ENCODE peak calls at places on chromosomes 4 and X, in eight cellular contexts. N is hepatocyte, Y is fibroblast of mammary gland, C is GM12865, H is IMR-90, A is brain microvascular endothelial cell, F is mucosa of descending colon, L is fibroblast of the aortic adventitia. B is an unnamed sample.

GRCh38 chr4:27278615-27279014 is 418.0 kb downstream of the STIM2 start:
- DNase-seq in N (peak; percentile 68), Y (peak; percentile 46), C (peak; percentile 2), H (peak; percentile 7), A (peak; percentile 1), F (no peak), L (peak; percentile 62), B (peak; percentile 10)

GRCh38 chr4:150078041-150078995 is at the start of gene DCLK2:
- DNase-seq in N (peak; percentile 79), Y (peak; percentile 84), C (no peak), H (peak; percentile 87), A (peak; percentile 79), F (peak; percentile 79), L (peak; percentile 92), B (peak; percentile 62)

GRCh38 chr4:56752985-56753384 is 68.5 kb downstream of the SPINK2 start:
- DNase-seq in N (peak; percentile 65), Y (no peak), C (no peak), H (no peak), A (no peak), F (peak; percentile 59), L (no peak), B (no peak)

GRCh38 chrX:107880054-107880610 is 54.5 kb downstream of the MID2 start:
- DNase-seq in N (no peak), Y (peak; percentile 4), C (no peak), H (no peak), A (no peak), F (no peak), L (no peak), B (no peak)

GRCh38 chrX:134186362-134187121 is 50.4 kb upstream of the CCDC160 start:
- DNase-seq in N (no peak), Y (no peak), C (peak; percentile 18), H (no peak), A (no peak), F (no peak), L (no peak), B (no peak)

GRCh38 chrX:51098046-51098445 is 187.5 kb downstream of the BMP15 start:
- DNase-seq in N (no peak), Y (no peak), C (no peak), H (no peak), A (no peak), F (no peak), L (no peak), B (no peak)

GRCh38 chr4:86452323-86452995 is 92.6 kb upstream of the MAPK10 start:
- DNase-seq in N (no peak), Y (peak; percentile 46), C (no peak), H (peak; percentile 38), A (peak; percentile 40), F (no peak), L (peak; percentile 77), B (no peak)

GRCh38 chr4:179624768-179625181 is 2182.5 kb upstream of the AGA start:
- DNase-seq in N (peak; percentile 12), Y (peak; percentile 32), C (peak; percentile 37), H (peak; percentile 89), A (peak; percentile 89), F (no peak), L (no peak), B (no peak)

GRCh38 chrX:41259516-41259915 is 74.4 kb upstream of the DDX3X start:
- DNase-seq in N (no peak), Y (peak; percentile 47), C (no peak), H (peak; percentile 28), A (no peak), F (no peak), L (no peak), B (no peak)

GRCh38 chr4:56799824-56800756 is 21.4 kb downstream of the SPINK2 start:
- DNase-seq in N (peak; percentile 92), Y (peak; percentile 88), C (peak; percentile 92), H (peak; percentile 86), A (peak; percentile 87), F (peak; percentile 91), L (peak; percentile 87), B (peak; percentile 39)

GRCh38 chrX:153816821-153817220 is 13.5 kb downstream of the PDZD4 start:
- DNase-seq in N (no peak), Y (no peak), C (no peak), H (no peak), A (no peak), F (no peak), L (no peak), B (no peak)

GRCh38 chr4:184317234-184317918 is 99.7 kb upstream of the ENPP6 start:
- DNase-seq in N (no peak), Y (no peak), C (no peak), H (peak; percentile 16), A (no peak), F (no peak), L (no peak), B (no peak)

GRCh38 chr4:65437102-65437501 is 233.2 kb downstream of the EPHA5 start:
- DNase-seq in N (peak; percentile 20), Y (no peak), C (no peak), H (no peak), A (no peak), F (no peak), L (peak; percentile 78), B (no peak)

GRCh38 chr4:107478327-107478946 is 241.6 kb downstream of the PAPSS1 start:
- DNase-seq in N (no peak), Y (no peak), C (no peak), H (no peak), A (no peak), F (no peak), L (no peak), B (no peak)

GRCh38 chr4:126445596-126445995 is 1130.8 kb downstream of the FAT4 start:
- DNase-seq in N (no peak), Y (no peak), C (no peak), H (peak; percentile 46), A (no peak), F (no peak), L (no peak), B (no peak)

GRCh38 chrX:10482708-10483107 is 137.7 kb downstream of the MID1 start:
- DNase-seq in N (no peak), Y (no peak), C (no peak), H (no peak), A (no peak), F (no peak), L (no peak), B (no peak)

GRCh38 chr4:128186623-128187022 is 101.0 kb downstream of the PGRMC2 start:
- DNase-seq in N (no peak), Y (no peak), C (no peak), H (no peak), A (no peak), F (no peak), L (no peak), B (no peak)

GRCh38 chr4:115927382-115927781 is 814.0 kb upstream of the NDST4 start:
- DNase-seq in N (no peak), Y (no peak), C (no peak), H (no peak), A (no peak), F (no peak), L (no peak), B (no peak)

GRCh38 chr4:71558248-71558647 is 219.4 kb downstream of the SLC4A4 start:
- DNase-seq in N (no peak), Y (no peak), C (peak; percentile 15), H (no peak), A (no peak), F (no peak), L (no peak), B (no peak)

DNA sequence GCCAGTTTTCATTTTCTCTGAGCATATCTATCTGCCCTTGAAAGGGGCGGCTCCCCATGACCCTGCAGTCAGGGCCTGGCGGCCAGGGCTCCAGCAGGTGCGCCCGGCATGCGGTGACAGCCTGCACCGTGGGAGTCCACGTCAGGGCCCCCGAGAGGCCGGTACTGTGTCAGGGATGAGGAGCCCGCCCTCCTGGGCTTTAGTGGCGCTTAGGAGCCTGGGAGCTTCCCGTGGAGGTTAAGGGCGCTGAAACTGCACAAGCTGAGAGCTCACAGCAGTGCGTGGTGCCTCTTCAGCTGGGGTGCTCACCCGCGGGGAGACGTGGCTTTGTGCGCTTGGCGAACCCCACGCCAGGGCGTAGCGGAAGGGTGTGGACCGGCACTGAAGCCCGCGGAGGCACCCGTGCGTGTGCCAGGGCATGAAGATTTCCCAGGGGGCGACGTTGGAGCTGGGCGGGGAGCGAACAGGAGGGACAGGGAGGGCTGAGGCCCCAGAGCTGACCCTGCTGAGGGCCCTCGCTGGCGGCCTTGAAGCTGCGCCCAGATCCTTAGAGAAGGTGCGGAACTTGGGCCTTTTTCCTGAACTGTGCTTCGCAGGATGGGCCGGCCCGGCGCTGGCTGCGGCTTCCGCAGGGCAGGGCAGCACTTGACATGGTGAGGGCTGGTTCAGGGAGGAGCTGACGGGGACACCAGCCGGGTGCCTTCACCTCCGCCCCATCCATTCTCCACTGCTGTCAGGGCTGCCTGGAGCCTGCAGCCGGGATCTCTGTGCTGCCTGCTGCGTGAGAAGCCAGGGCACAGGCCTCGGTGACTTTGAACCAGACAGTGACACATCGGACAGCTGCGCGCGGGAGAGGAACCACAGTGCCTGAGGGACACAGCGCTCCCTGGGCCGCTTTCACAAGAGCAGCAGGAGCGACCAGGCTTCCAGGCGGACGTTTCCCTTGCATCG is 32.9 kb downstream of the HTT-AS start:
- DNase-seq in N (no peak), Y (peak; percentile 36), C (peak; percentile 81), H (peak; percentile 48), A (peak; percentile 64), F (peak; percentile 79), L (peak; percentile 36), B (no peak)
- H3K4me3 ChIP-seq in N (no peak overlapping the region), Y (peak overlapping the region; percentile 37), C (peak overlapping the region; percentile 87), H (no peak overlapping the region), A (peak overlapping the region; percentile 46), F (no peak overlapping the region), L (peak overlapping the region; percentile 56), B (peak overlapping the region; percentile 52)

GRCh38 chr4:131427000-131427399 is 1722.1 kb upstream of the PCDH10 start:
- DNase-seq in N (no peak), Y (no peak), C (peak; percentile 22), H (no peak), A (no peak), F (no peak), L (no peak), B (no peak)

GRCh38 chr4:131426023-131426758 is 1722.9 kb upstream of the PCDH10 start:
- DNase-seq in N (no peak), Y (no peak), C (peak; percentile 55), H (no peak), A (no peak), F (no peak), L (no peak), B (no peak)

DNA sequence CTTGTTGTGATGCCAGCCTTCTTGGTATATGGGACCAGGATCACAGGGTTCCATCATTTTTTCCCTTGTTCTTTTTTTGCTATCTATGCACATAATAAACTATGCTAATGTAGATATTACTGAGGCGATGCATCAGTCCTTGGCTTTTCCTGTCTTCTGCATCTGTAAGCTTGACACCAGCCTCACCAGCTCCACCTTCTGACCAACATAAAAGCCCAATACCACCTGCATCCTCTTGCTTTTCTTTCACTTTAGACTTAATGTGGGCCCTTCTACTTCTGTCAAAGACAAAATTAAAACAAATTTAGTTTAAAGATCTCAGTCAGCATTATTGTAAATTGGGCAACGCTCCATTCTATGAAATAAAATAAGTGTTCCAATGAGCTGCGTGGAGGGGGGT is 1718.8 kb upstream of the PCDH10 start:
- DNase-seq in N (no peak), Y (no peak), C (peak; percentile 62), H (no peak), A (no peak), F (no peak), L (no peak), B (no peak)
- TF ChIP-seq CTCF in N (no peak), Y (no peak), C (peak; percentile 27), H (no peak), A (peak; percentile 20), F (no peak), L (no peak), B (no peak)

GRCh38 chr4:54229631-54230478 is 762 bp downstream of the PDGFRA start:
- DNase-seq in N (peak; percentile 34), Y (peak; percentile 30), C (no peak), H (peak; percentile 69), A (peak; percentile 16), F (peak; percentile 35), L (peak; percentile 82), B (no peak)
- H3K4me3 ChIP-seq in N (peak overlapping the region; percentile 94), Y (peak overlapping the region; percentile 95), C (no peak overlapping the region), H (peak overlapping the region; percentile 89), A (peak overlapping the region; percentile 60), F (peak overlapping the region; percentile 9), L (peak overlapping the region; percentile 96), B (peak overlapping the region; percentile 81)

GRCh38 chr4:1009647-1010521 is 1.5 kb upstream of the FGFRL1 start:
- DNase-seq in N (peak; percentile 93), Y (peak; percentile 33), C (peak; percentile 71), H (peak; percentile 36), A (peak; percentile 20), F (peak; percentile 86), L (peak; percentile 41), B (no peak)
- TF ChIP-seq CTCF in N (peak; percentile 5), Y (no peak), C (peak; percentile 22), H (peak; percentile 33), A (peak; percentile 26), F (peak; percentile 7), L (peak; percentile 40), B (no peak)